ENCODE peak calls at places on chromosome 14, in four cellular contexts. U is GM12878, Y is K562, H is HepG2. C is an unnamed sample.

GRCh38 chr14:39246618-39247017 is 12.9 kb downstream of the MIA2 start:
- DNase-seq in H (no peak), Y (no peak), U (no peak), C (no peak)

GRCh38 chr14:61470954-61471279 is 149.5 kb downstream of the PRKCH start:
- DNase-seq in H (no peak), Y (no peak), U (no peak), C (no peak)

GRCh38 chr14:89927466-89927865 is 27.1 kb downstream of the EFCAB11 start:
- DNase-seq in H (no peak), Y (no peak), U (no peak), C (no peak)

GRCh38 chr14:86826641-86827040 is 1166.3 kb downstream of the GALC start:
- DNase-seq in Y (no peak), U (no peak), H (no peak), C (no peak)

GRCh38 chr14:64770751-64771150 is 66.5 kb downstream of the PLEKHG3 start:
- DNase-seq in U (no peak), H (no peak), Y (no peak), C (no peak)

GRCh38 chr14:93049867-93050331 is 65.8 kb downstream of the ITPK1 start:
- DNase-seq in U (no peak), Y (no peak), H (no peak), C (no peak)

GRCh38 chr14:93081875-93082570 is 33.7 kb downstream of the ITPK1 start:
- DNase-seq in H (no peak), Y (no peak), U (no peak), C (no peak)

GRCh38 chr14:61406670-61407069 is 85.3 kb downstream of the PRKCH start:
- DNase-seq in Y (no peak), U (no peak), H (no peak), C (no peak)

GRCh38 chr14:51929920-51930682 is 59.2 kb upstream of the RTRAF start:
- DNase-seq in H (no peak), U (no peak), Y (no peak), C (no peak)

GRCh38 chr14:38910092-38910491 is 192.9 kb downstream of the SEC23A start:
- DNase-seq in U (peak; percentile 28), Y (no peak), H (no peak), C (no peak)

GRCh38 chr14:24399981-24400718 is 1.3 kb downstream of the NYNRIN start:
- DNase-seq in H (no peak), Y (no peak), U (no peak), C (no peak)

GRCh38 chr14:67319142-67319541 is 40.5 kb downstream of the ATP6V1D start:
- DNase-seq in Y (no peak), H (no peak), U (no peak), C (no peak)

GRCh38 chr14:88552859-88553258 is 1.9 kb downstream of the PTPN21 start:
- DNase-seq in H (peak; percentile 51), U (no peak), Y (no peak), C (no peak)

GRCh38 chr14:22594156-22594716 is 3.9 kb upstream of the ABHD4 start:
- DNase-seq in U (no peak), Y (no peak), H (no peak), C (no peak)

GRCh38 chr14:78754059-78754458 is 583.9 kb downstream of the NRXN3 start:
- DNase-seq in Y (no peak), U (no peak), H (no peak), C (no peak)

GRCh38 chr14:87566986-87567385 is 426.0 kb downstream of the GALC start:
- DNase-seq in H (no peak), U (no peak), Y (no peak), C (no peak)

GRCh38 chr14:78202976-78203375 is 32.8 kb downstream of the NRXN3 start:
- DNase-seq in H (no peak), Y (no peak), U (no peak), C (no peak)

GRCh38 chr14:54974773-54975414 is 52.0 kb downstream of the WDHD1 start:
- DNase-seq in U (no peak), H (no peak), Y (no peak), C (no peak)

GRCh38 chr14:24334431-24335271 is at the start of gene ADCY4:
- DNase-seq in U (no peak), Y (no peak), H (no peak), C (no peak)

GRCh38 chr14:51616256-51616655 is 35.5 kb upstream of the FRMD6 start:
- DNase-seq in Y (no peak), U (no peak), H (no peak), C (no peak)

GRCh38 chr14:24389266-24389855 is 9.4 kb upstream of the NYNRIN start:
- DNase-seq in Y (peak; percentile 42), U (no peak), H (no peak), C (no peak)

GRCh38 chr14:93331375-93332031 is 1.3 kb downstream of the BTBD7 start:
- DNase-seq in Y (no peak), H (no peak), U (no peak), C (no peak)

GRCh38 chr14:69395929-69396328 is 2.2 kb downstream of the ERH start:
- DNase-seq in U (no peak), Y (no peak), H (no peak), C (no peak)

GRCh38 chr14:69398053-69398817 is at the start of the genes ERH and SLC39A9:
- DNase-seq in Y (peak; percentile 90), U (peak; percentile 97), H (peak; percentile 96), C (peak; percentile 89)

GRCh38 chr14:69387311-69387710 is 10.8 kb downstream of the ERH start:
- DNase-seq in H (no peak), Y (no peak), U (no peak), C (no peak)

DNA sequence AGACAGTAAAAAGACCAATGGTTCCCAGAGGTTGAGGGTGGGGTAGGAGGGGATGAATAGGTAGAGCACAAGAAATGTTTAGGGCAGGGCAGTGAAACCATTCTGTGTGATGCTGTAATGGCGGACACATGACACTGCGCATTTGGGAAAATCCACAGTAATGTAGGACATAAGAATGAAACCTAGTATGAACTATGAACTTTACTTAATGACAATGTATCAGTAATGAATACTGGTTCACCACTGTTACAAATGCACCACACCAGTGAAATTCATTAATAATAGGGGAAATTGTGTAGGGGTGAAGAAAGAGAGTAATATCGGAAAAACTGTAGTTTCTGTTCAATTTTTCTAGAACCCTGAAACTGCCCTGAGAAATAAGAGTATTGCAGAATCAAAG is 5.6 kb downstream of the ERH start:
- DNase-seq in U (peak; percentile 44), Y (no peak), H (no peak), C (no peak)
- H4K20me1 ChIP-seq in U (no peaks in the 10 kb centered on the region), Y (peaks cover 6% of the 10 kb centered on the region), H (peaks cover 53% of the 10 kb centered on the region), C (peaks cover 15% of the 10 kb centered on the region)

GRCh38 chr14:101178184-101179072 is 274.9 kb upstream of the RTL1 start:
- DNase-seq in H (no peak), U (no peak), Y (no peak), C (no peak)

GRCh38 chr14:101176535-101177205 is 273.1 kb upstream of the RTL1 start:
- DNase-seq in Y (no peak), U (no peak), H (no peak), C (no peak)

GRCh38 chr14:101179691-101180211 is 276.2 kb upstream of the RTL1 start:
- DNase-seq in U (no peak), Y (no peak), H (no peak), C (no peak)

GRCh38 chr14:101175731-101176534 is 272.4 kb upstream of the RTL1 start:
- DNase-seq in Y (no peak), H (no peak), U (no peak), C (no peak)

GRCh38 chr14:101177301-101178055 is 274.0 kb upstream of the RTL1 start:
- DNase-seq in H (no peak), Y (no peak), U (no peak), C (no peak)
- TF ChIP-seq BRCA1 in H (no peak), Y (no peak), U (no peak), C (no peak)

GRCh38 chr14:74945261-74945851 is 10.0 kb downstream of the PGF start:
- DNase-seq in U (no peak), H (no peak), Y (peak; percentile 79), C (peak; percentile 57)
- TF ChIP-seq SRF in U (no peak), H (no peak), Y (no peak), C (no peak)

GRCh38 chr14:68656452-68656851 is 136.4 kb downstream of the ZFP36L1 start:
- DNase-seq in H (no peak), U (no peak), Y (no peak), C (no peak)
- H4K20me1 ChIP-seq in H (no peaks in the 10 kb centered on the region), U (no peaks in the 10 kb centered on the region), Y (no peaks in the 10 kb centered on the region), C (no peaks in the 10 kb centered on the region)

GRCh38 chr14:69325646-69326265 is 65.8 kb downstream of the GALNT16 start:
- DNase-seq in Y (no peak), U (no peak), H (no peak), C (no peak)

GRCh38 chr14:69328317-69328716 is 68.4 kb downstream of the GALNT16 start:
- DNase-seq in U (no peak), Y (no peak), H (no peak), C (no peak)

GRCh38 chr14:69328765-69329164 is 68.8 kb downstream of the GALNT16 start:
- DNase-seq in H (no peak), U (no peak), Y (no peak), C (no peak)

GRCh38 chr14:69326611-69327010 is 66.7 kb downstream of the GALNT16 start:
- DNase-seq in U (no peak), Y (no peak), H (no peak), C (no peak)

GRCh38 chr14:69327507-69327906 is 67.5 kb downstream of the GALNT16 start:
- DNase-seq in H (no peak), U (no peak), Y (no peak), C (no peak)
- TF ChIP-seq BRCA1 in H (no peak), U (no peak), Y (no peak), C (no peak)

GRCh38 chr14:91889477-91890211 is 22.3 kb upstream of the TC2N start:
- DNase-seq in Y (no peak), U (no peak), H (no peak), C (no peak)
- TF ChIP-seq SRF in Y (no peak), U (no peak), H (no peak), C (no peak)

DNA sequence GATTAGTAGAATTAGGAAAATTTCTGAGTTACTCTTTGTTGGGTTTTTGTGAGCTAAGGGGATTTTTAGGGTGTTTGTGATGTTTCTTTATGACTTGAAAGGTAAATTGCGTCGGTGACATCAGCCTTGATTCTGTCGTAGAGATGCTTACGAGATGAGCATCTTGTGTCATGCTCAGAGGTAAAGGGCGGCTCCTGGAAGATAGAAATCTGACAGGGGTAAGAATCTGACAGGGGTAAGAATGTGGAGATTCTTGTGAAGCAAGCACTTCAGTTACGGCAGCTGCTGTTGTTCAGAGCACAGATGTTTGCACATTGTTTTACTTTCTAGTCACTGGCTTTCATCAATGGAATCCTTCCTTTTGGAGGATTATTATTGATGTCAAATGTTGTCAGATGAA is 22.5 kb downstream of the EML1 start:
- DNase-seq in H (no peak), Y (no peak), U (no peak), C (no peak)
- H4K20me1 ChIP-seq in H (no peaks in the 10 kb centered on the region), Y (no peaks in the 10 kb centered on the region), U (no peaks in the 10 kb centered on the region), C (no peaks in the 10 kb centered on the region)

DNA sequence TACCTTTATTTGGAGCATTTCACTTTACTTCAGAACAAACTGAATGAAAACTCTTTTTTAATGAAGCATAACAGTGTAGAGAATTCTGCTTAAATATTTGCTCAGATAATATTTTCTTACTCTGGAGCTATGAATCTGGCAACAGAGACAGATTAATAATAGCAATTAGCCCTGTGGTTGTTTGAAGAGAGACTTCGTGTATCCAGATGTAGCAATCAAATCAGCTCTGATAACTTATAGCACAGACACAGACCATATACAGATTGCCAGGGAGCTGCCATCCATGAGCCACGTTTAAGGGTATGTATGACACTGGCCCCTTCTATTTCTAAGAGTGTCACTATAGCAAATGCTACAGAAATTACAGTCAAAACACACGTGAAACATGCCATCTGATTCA is 146.6 kb downstream of the EXOC5 start:
- DNase-seq in H (no peak), U (no peak), Y (no peak), C (no peak)
- TF ChIP-seq BRCA1 in H (no peak), U (no peak), Y (no peak), C (no peak)

C was measured in H1.